ENCODE peak calls at places on chromosomes 12 and 14, in seven cellular contexts. T is fibroblast of lung, L is tibial artery, U is HepG2, M is K562, P is OCI-LY7, V is vagina. R is an unnamed sample.

GRCh38 chr12:115155665-115156645 is 472.0 kb upstream of the TBX3 start:
- DNase-seq in P (no peak), T (peak; percentile 58), L (no peak), U (no peak), M (no peak), V (no peak), R (no peak)

GRCh38 chr14:92433407-92433806 is 80.2 kb upstream of the RIN3 start:
- DNase-seq in L (peak; percentile 1), T (no peak), V (no peak), M (no peak), P (no peak), U (no peak), R (no peak)

GRCh38 chr14:70036665-70037064 is 152.1 kb downstream of the SLC8A3 start:
- DNase-seq in M (no peak), P (no peak), T (no peak), U (peak; percentile 42), V (no peak), L (no peak), R (no peak)

GRCh38 chr12:4069046-4070010 is 196.1 kb upstream of the PARP11 start:
- DNase-seq in P (no peak), M (no peak), T (no peak), V (no peak), U (no peak), L (no peak), R (no peak)

GRCh38 chr14:98984719-98985041 is 287.3 kb downstream of the BCL11B start:
- DNase-seq in P (no peak), L (no peak), M (peak; percentile 30), T (no peak), V (no peak), U (no peak), R (peak; percentile 28)

GRCh38 chr12:17302001-17302400 is 696.0 kb upstream of the LMO3 start:
- DNase-seq in V (no peak), U (no peak), M (no peak), T (no peak), P (no peak), L (no peak), R (no peak)

GRCh38 chr14:90644882-90645281 is 171.3 kb downstream of the TTC7B start:
- DNase-seq in V (no peak), U (peak; percentile 39), P (no peak), M (no peak), L (no peak), T (peak; percentile 90), R (no peak)

GRCh38 chr14:63510538-63510937 is 32.6 kb downstream of the PPP2R5E start:
- DNase-seq in T (peak; percentile 64), M (no peak), U (no peak), P (no peak), V (no peak), L (no peak), R (no peak)

GRCh38 chr14:31927348-31927826 is 149.7 kb upstream of the ARHGAP5 start:
- DNase-seq in L (no peak), P (no peak), V (no peak), M (no peak), T (peak; percentile 96), U (peak; percentile 44), R (no peak)

GRCh38 chr14:60805881-60806569 is 71.5 kb downstream of the MNAT1 start:
- DNase-seq in M (no peak), V (no peak), T (peak; percentile 36), P (no peak), L (no peak), U (no peak), R (no peak)

GRCh38 chr14:92352158-92352985 is 29.4 kb downstream of the SLC24A4 start:
- DNase-seq in L (no peak), M (peak; percentile 41), T (peak; percentile 22), U (peak; percentile 13), V (no peak), P (peak; percentile 26), R (no peak)

GRCh38 chr12:685388-685787 is 22.1 kb upstream of the NINJ2 start:
- DNase-seq in U (no peak), M (no peak), T (no peak), P (peak; percentile 84), L (no peak), V (no peak), R (no peak)

GRCh38 chr14:50045039-50045711 is 71.2 kb downstream of the VCPKMT start:
- DNase-seq in V (no peak), M (no peak), T (peak; percentile 88), P (peak; percentile 77), L (peak; percentile 90), U (peak; percentile 82), R (no peak)

GRCh38 chr12:117963836-117964235 is 5.0 kb downstream of the KSR2 start:
- DNase-seq in L (no peak), U (no peak), V (no peak), P (no peak), T (no peak), M (no peak), R (no peak)

GRCh38 chr12:112901271-112901670 is 5.5 kb upstream of the OAS1 start:
- DNase-seq in M (no peak), T (no peak), P (no peak), V (no peak), L (no peak), U (no peak), R (no peak)

GRCh38 chr14:101474563-101475467 is 86.5 kb upstream of the DIO3 start:
- DNase-seq in V (no peak), L (peak; percentile 54), M (no peak), U (no peak), P (no peak), T (peak; percentile 29), R (peak; percentile 62)

GRCh38 chr14:105528197-105528858 is 1.9 kb downstream of the TMEM121 start:
- DNase-seq in T (peak; percentile 64), U (peak; percentile 38), M (peak; percentile 79), P (peak; percentile 84), L (peak; percentile 86), V (no peak), R (no peak)

GRCh38 chr14:105530446-105531087 is 4.2 kb downstream of the TMEM121 start:
- DNase-seq in L (no peak), T (no peak), M (no peak), P (no peak), U (no peak), V (no peak), R (peak; percentile 58)

GRCh38 chr14:105531088-105531957 is 4.9 kb downstream of the TMEM121 start:
- DNase-seq in T (no peak), V (no peak), U (no peak), M (no peak), P (peak; percentile 47), L (peak; percentile 65), R (no peak)

GRCh38 chr14:105528859-105529505 is 2.6 kb downstream of the TMEM121 start:
- DNase-seq in U (no peak), V (no peak), L (peak; percentile 65), M (no peak), P (no peak), T (no peak), R (no peak)

GRCh38 chr14:105529506-105530445 is 3.4 kb downstream of the TMEM121 start:
- DNase-seq in V (no peak), P (peak; percentile 37), U (peak; percentile 50), T (no peak), M (peak; percentile 43), L (peak; percentile 66), R (peak; percentile 65)
- H3K4me3 ChIP-seq in V (peak overlapping the region; percentile 67), P (no peak overlapping the region), U (no peak overlapping the region), T (no peak overlapping the region), M (no peak overlapping the region), L (no peak overlapping the region), R (peak overlapping the region; percentile 96)

GRCh38 chr14:32933623-32933942 is 5.1 kb upstream of the NPAS3 start:
- DNase-seq in T (no peak), P (no peak), V (no peak), L (no peak), M (no peak), U (no peak), R (no peak)
- TF ChIP-seq CTCF in T (no peak), P (no peak), V (no peak), L (no peak), M (no peak), U (no peak), R (no peak)

GRCh38 chr12:46470975-46471374 is 98.4 kb upstream of the SLC38A2 start:
- DNase-seq in L (no peak), V (no peak), P (no peak), U (no peak), M (no peak), T (no peak), R (no peak)

GRCh38 chr12:46471404-46471803 is 98.8 kb upstream of the SLC38A2 start:
- DNase-seq in T (no peak), V (no peak), P (no peak), U (no peak), M (no peak), L (no peak), R (no peak)

GRCh38 chr12:46468813-46469212 is 96.2 kb upstream of the SLC38A2 start:
- DNase-seq in M (no peak), T (no peak), P (no peak), V (no peak), U (no peak), L (no peak), R (no peak)

GRCh38 chr12:46468159-46468558 is 95.6 kb upstream of the SLC38A2 start:
- DNase-seq in U (no peak), T (no peak), V (no peak), L (no peak), P (no peak), M (no peak), R (no peak)

DNA sequence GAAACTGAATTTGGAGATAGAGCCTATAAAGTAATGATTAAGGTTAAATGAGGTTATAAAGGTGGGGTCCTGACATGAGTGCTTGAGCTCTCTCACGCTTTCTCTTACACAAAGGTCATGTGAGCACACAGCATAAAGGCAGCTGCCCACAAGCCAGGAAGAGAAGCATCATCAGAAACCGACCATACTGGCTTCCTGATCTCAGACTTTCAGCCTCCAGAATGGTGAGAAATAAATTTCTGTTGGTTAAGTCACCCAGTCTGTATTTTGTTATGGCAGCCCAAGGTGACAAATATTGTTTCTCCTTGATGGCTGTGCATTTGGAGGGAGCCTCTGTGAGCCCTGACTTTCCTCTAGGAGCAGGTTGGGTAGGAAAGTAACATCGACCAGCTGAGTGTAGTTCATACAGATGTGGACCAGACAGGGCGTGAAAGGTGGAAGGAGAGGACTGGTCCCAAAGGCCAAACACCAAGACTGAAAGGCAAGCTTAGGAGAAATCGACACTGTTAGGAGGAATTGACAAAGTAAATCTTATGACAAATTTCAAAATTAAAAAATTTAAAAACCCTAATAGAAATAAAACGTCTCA is 97.6 kb upstream of the SLC38A2 start:
- DNase-seq in P (no peak), U (no peak), V (no peak), M (no peak), T (no peak), L (no peak), R (no peak)
- H3K27ac ChIP-seq in P (no peak overlapping the region), U (no peak overlapping the region), V (no peak overlapping the region), M (no peak overlapping the region), T (no peak overlapping the region), L (no peak overlapping the region), R (no peak overlapping the region)

GRCh38 chr12:121392325-121392716 is 7.6 kb upstream of the RNF34 start:
- DNase-seq in L (no peak), V (no peak), M (no peak), P (no peak), T (no peak), U (no peak), R (peak; percentile 3)
- H3K4me3 ChIP-seq in L (no peak overlapping the region), V (no peak overlapping the region), M (no peak overlapping the region), P (no peak overlapping the region), T (peak overlapping the region; percentile 25), U (no peak overlapping the region), R (no peak overlapping the region)